ENCODE peak calls at places on chromosomes 7 and 10, in six cellular contexts. S is dorsolateral prefrontal cortex; I is AG10803; P is fibroblast of lung; A is Jurkat, Clone E6-1; B is esophagus squamous epithelium. M is an unnamed sample.

GRCh38 chr10:3020881-3021280 is 46.5 kb upstream of the PFKP start:
- DNase-seq in B (no peak), S (no peak), I (no peak), P (no peak), A (no peak), M (no peak)

GRCh38 chr7:30843741-30844482 is 67.7 kb upstream of the AQP1 start:
- DNase-seq in A (no peak), P (no peak), I (no peak), S (no peak), B (no peak), M (no peak)

GRCh38 chr7:80681272-80681885 is 42.9 kb downstream of the CD36 start:
- DNase-seq in S (no peak), I (peak; percentile 40), B (no peak), P (peak; percentile 59), A (no peak), M (peak; percentile 55)

GRCh38 chr10:58920655-58921003 is 255.8 kb upstream of the PHYHIPL start:
- DNase-seq in B (no peak), P (no peak), I (no peak), S (no peak), A (no peak), M (peak; percentile 52)

GRCh38 chr7:108561047-108561619 is 8.4 kb downstream of the THAP5 start:
- DNase-seq in I (peak; percentile 33), P (peak; percentile 7), S (no peak), A (no peak), B (no peak), M (no peak)

GRCh38 chr10:72133517-72133916 is 45.2 kb upstream of the SPOCK2 start:
- DNase-seq in I (peak; percentile 62), S (no peak), A (no peak), B (no peak), P (peak; percentile 67), M (no peak)

GRCh38 chr7:154406312-154406711 is 354.1 kb downstream of the DPP6 start:
- DNase-seq in S (no peak), P (no peak), I (no peak), B (no peak), A (no peak), M (no peak)

GRCh38 chr7:1520574-1521234 is 9.8 kb upstream of the MAFK start:
- DNase-seq in I (no peak), P (peak; percentile 97), B (no peak), A (no peak), S (no peak), M (peak; percentile 45)

GRCh38 chr7:95095259-95096122 is 188.1 kb downstream of the PPP1R9A start:
- DNase-seq in I (no peak), S (no peak), A (no peak), P (no peak), B (no peak), M (no peak)

GRCh38 chr10:99555371-99556224 is 22.9 kb downstream of the NKX2-3 start:
- DNase-seq in S (no peak), A (no peak), P (no peak), I (no peak), B (no peak), M (no peak)

GRCh38 chr7:36153571-36154097 is 580 bp downstream of the EEPD1 start:
- DNase-seq in A (no peak), I (no peak), S (no peak), P (no peak), B (no peak), M (no peak)

GRCh38 chr10:125201108-125201524 is 40.8 kb upstream of the CTBP2 start:
- DNase-seq in P (peak; percentile 18), S (no peak), I (no peak), B (no peak), A (no peak), M (peak; percentile 68)

GRCh38 chr10:128186959-128187787 is 61.0 kb upstream of the MKI67 start:
- DNase-seq in P (no peak), S (no peak), A (peak; percentile 77), B (no peak), I (no peak), M (no peak)
- H3K4me3 ChIP-seq in P (no peak overlapping the region), S (peak overlapping the region; percentile 9), A (peak overlapping the region; percentile 45), B (no peak overlapping the region), I (no peak overlapping the region), M (no peak overlapping the region)

GRCh38 chr10:33327750-33328149 is 6.7 kb downstream of the NRP1 start:
- DNase-seq in A (no peak), P (no peak), I (no peak), B (no peak), S (no peak), M (peak; percentile 44)

GRCh38 chr10:33328253-33328652 is 6.2 kb downstream of the NRP1 start:
- DNase-seq in S (no peak), P (no peak), I (no peak), A (no peak), B (no peak), M (no peak)

GRCh38 chr10:33325929-33326328 is 8.5 kb downstream of the NRP1 start:
- DNase-seq in B (no peak), I (no peak), P (peak; percentile 55), A (no peak), S (no peak), M (no peak)

GRCh38 chr10:33329178-33329577 is 5.3 kb downstream of the NRP1 start:
- DNase-seq in S (no peak), B (no peak), A (no peak), P (no peak), I (no peak), M (no peak)

GRCh38 chr10:33326897-33327296 is 7.6 kb downstream of the NRP1 start:
- DNase-seq in S (no peak), B (no peak), I (no peak), P (peak; percentile 78), A (no peak), M (no peak)
- H3K4me3 ChIP-seq in S (no peak overlapping the region), B (no peak overlapping the region), I (no peak overlapping the region), P (no peak overlapping the region), A (no peak overlapping the region), M (no peak overlapping the region)

DNA sequence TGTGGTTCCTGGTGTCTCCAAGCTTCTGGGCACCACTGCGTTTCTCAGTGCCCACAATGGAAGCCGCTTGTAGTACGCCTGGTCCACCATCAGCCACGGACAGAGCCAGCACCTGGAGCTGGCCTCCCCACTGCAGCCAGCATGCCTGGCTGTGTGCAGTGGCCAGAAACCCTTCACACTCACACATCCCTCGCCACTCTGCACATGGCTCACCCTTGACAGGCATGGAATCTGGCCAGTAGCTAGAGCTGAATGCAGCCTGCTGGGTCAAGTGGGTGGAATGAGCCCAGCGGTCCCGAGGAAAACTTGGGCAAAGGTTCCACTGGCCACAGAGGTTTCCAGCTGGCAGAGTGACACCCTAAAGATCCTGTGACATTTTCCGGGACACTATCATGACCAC is 146.0 kb upstream of the ADO start:
- DNase-seq in P (no peak), B (no peak), S (no peak), A (no peak), I (no peak), M (no peak)
- H3K4me3 ChIP-seq in P (no peak overlapping the region), B (no peak overlapping the region), S (no peak overlapping the region), A (no peak overlapping the region), I (no peak overlapping the region), M (no peak overlapping the region)

DNA sequence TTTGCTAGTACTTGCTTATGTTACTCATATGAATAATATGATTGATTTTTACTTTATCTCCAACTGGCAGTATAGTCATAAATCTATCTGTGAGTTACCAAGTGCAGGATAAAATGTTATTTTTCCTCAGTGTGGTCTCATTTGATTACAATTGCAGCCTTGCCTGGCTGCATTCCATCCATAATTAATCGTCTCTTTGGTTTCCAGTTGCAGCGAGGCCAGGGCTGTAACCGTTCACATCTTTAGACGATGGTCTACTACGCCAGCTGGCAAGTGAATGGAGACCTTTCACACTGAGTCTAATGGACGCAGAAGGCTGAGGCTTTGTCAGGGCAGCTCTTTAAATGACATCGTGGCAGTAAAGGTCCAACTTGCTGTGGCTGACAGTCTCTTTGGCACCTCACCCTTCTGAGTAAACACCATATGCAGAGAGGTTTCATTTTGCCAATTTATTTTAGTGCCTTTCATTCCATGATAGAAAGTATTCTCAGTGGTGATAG is 84.0 kb downstream of the ARL4A start:
- DNase-seq in S (peak; percentile 41), B (no peak), I (peak; percentile 70), P (peak; percentile 93), A (no peak), M (peak; percentile 5)
- H3K4me3 ChIP-seq in S (peak overlapping the region; percentile 4), B (peak overlapping the region; percentile 4), I (peak overlapping the region; percentile 21), P (peak overlapping the region; percentile 13), A (no peak overlapping the region), M (no peak overlapping the region)

DNA sequence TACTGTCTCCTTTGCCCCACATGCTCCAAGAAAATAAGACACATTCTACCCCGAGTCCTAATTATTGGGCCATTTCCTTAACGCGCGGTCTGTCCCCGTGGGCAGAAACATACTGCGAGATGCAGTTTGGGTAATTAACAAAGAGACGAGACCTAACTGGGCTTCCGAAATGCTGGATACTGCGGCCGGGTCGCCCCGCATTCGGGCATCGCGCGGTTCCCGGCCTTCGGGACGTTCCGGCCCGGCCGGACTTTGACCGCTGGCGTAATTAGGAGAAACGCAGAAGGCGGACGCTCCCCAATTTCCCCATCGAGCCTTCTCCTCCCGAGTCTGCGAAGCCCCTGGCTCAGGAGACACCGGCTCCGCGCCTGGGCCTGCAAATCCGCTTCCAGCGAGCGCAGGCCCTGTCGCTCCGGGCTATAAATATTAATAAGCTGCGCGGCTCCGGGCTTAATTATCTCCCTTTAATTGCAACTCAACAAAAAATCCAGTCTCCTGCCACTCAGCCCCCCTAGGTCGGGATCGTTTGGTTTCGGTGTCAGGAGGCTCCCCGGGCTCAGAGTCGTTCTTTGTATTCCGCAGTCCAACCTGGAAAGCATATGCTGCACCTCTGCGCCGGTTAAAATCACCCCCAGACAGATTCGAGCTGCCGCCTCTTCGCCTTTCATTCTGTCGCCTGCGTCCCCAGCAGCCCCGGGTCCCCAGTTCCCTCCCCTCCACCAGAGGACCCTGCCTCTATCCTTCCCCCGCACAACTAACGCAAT is 131.5 kb downstream of the SPAG6 start:
- DNase-seq in P (no peak), B (no peak), I (no peak), S (no peak), A (no peak), M (no peak)
- H3K4me3 ChIP-seq in P (no peak overlapping the region), B (peak overlapping the region; percentile 44), I (no peak overlapping the region), S (peak overlapping the region; percentile 69), A (no peak overlapping the region), M (no peak overlapping the region)

DNA sequence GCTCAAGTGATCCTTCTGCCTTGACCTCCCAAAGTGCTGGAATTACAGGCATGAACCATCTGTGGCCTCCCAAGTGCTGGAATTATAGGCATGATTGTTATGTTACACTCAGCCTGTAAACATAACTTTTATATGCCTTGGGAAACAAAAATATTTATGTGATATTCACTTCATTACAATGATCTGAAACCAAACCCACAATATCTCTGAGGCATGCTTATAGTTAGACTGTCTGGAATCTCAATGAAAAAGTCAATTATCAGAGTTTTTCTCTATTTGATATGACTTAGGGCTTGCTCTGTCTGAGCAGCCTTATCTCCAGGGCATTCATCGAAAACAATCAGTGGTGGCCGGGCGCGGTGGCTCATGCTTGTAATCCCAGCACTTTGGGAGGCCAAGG is 195.3 kb upstream of the MYO3A start:
- DNase-seq in A (no peak), P (no peak), S (no peak), B (no peak), I (no peak), M (no peak)
- H3K4me3 ChIP-seq in A (no peak overlapping the region), P (no peak overlapping the region), S (no peak overlapping the region), B (no peak overlapping the region), I (no peak overlapping the region), M (no peak overlapping the region)

DNA sequence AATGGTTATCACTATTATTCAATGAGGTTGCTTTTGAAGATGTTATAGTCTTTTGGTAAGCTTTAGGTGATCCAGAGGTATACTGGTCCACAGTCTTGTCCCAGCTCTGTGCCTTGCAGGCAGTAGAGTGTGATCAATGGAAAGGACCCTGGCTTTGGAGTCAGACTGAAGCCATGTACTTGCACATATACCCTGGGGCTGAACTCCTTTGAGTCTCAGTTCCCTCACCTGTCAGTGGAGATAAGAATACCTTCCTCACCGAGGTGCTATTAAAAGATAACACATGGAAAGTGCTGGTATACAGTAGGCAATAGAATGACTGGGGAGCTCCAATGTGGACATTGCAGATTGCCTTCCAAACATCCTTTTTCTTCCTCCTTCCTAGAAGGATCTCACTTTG is 16.0 kb upstream of the PDLIM1 start:
- DNase-seq in I (no peak), A (no peak), P (no peak), B (no peak), S (no peak), M (no peak)
- H3K4me3 ChIP-seq in I (no peak overlapping the region), A (no peak overlapping the region), P (no peak overlapping the region), B (no peak overlapping the region), S (no peak overlapping the region), M (no peak overlapping the region)